ENCODE peak calls at places on chromosomes 5 and 9, in seven cellular contexts. One of them, this sample, is unnamed.

GRCh38 chr9:106862946-106863740 is at the start of gene ZNF462:
- DNase-seq in upper lobe of left lung: peak; percentile 49
- DNase-seq in breast epithelium: no peak
- DNase-seq in prostate gland: peak; percentile 56
- DNase-seq in GM12891: no peak
- DNase-seq in transverse colon: peak; percentile 47
- DNase-seq in K562: no peak
- DNase-seq in this sample: no peak

GRCh38 chr5:111425205-111425604 is 87.1 kb downstream of the STARD4 start:
- DNase-seq in transverse colon: no peak
- DNase-seq in breast epithelium: no peak
- DNase-seq in K562: no peak
- DNase-seq in GM12891: no peak
- DNase-seq in prostate gland: no peak
- DNase-seq in upper lobe of left lung: no peak
- DNase-seq in this sample: no peak

GRCh38 chr9:93020151-93020550 is 38.4 kb upstream of the SUSD3 start:
- DNase-seq in K562: no peak
- DNase-seq in upper lobe of left lung: no peak
- DNase-seq in prostate gland: no peak
- DNase-seq in transverse colon: no peak
- DNase-seq in GM12891: no peak
- DNase-seq in breast epithelium: no peak
- DNase-seq in this sample: no peak

GRCh38 chr9:83313771-83314170 is 224.4 kb downstream of the FRMD3 start:
- DNase-seq in K562: no peak
- DNase-seq in prostate gland: no peak
- DNase-seq in breast epithelium: no peak
- DNase-seq in GM12891: no peak
- DNase-seq in upper lobe of left lung: no peak
- DNase-seq in transverse colon: no peak
- DNase-seq in this sample: no peak

GRCh38 chr5:58265531-58265930 is 194.4 kb downstream of the PLK2 start:
- DNase-seq in prostate gland: no peak
- DNase-seq in breast epithelium: no peak
- DNase-seq in transverse colon: no peak
- DNase-seq in upper lobe of left lung: no peak
- DNase-seq in GM12891: no peak
- DNase-seq in K562: no peak
- DNase-seq in this sample: no peak

GRCh38 chr9:130467371-130467770 is 22.6 kb downstream of the ASS1 start:
- DNase-seq in breast epithelium: no peak
- DNase-seq in transverse colon: no peak
- DNase-seq in upper lobe of left lung: no peak
- DNase-seq in GM12891: no peak
- DNase-seq in prostate gland: no peak
- DNase-seq in K562: no peak
- DNase-seq in this sample: no peak

GRCh38 chr5:107154598-107154997 is 516.1 kb downstream of the EFNA5 start:
- DNase-seq in K562: no peak
- DNase-seq in prostate gland: no peak
- DNase-seq in breast epithelium: no peak
- DNase-seq in transverse colon: no peak
- DNase-seq in upper lobe of left lung: no peak
- DNase-seq in GM12891: no peak
- DNase-seq in this sample: no peak

GRCh38 chr5:65332591-65332990 is 149.1 kb downstream of the ADAMTS6 start:
- DNase-seq in upper lobe of left lung: no peak
- DNase-seq in breast epithelium: no peak
- DNase-seq in K562: no peak
- DNase-seq in prostate gland: no peak
- DNase-seq in transverse colon: no peak
- DNase-seq in GM12891: no peak
- DNase-seq in this sample: no peak

GRCh38 chr5:172444110-172444510 is 10.2 kb downstream of the SH3PXD2B start:
- DNase-seq in upper lobe of left lung: no peak
- DNase-seq in K562: no peak
- DNase-seq in prostate gland: no peak
- DNase-seq in transverse colon: no peak
- DNase-seq in GM12891: no peak
- DNase-seq in breast epithelium: no peak
- DNase-seq in this sample: no peak

GRCh38 chr9:120985759-120986353 is 59.3 kb upstream of the TRAF1 start:
- DNase-seq in K562: peak; percentile 30
- DNase-seq in upper lobe of left lung: no peak
- DNase-seq in transverse colon: no peak
- DNase-seq in prostate gland: peak; percentile 58
- DNase-seq in GM12891: no peak
- DNase-seq in breast epithelium: no peak
- DNase-seq in this sample: no peak

GRCh38 chr5:42745426-42745825 is 11.2 kb upstream of the CCDC152 start:
- DNase-seq in K562: no peak
- DNase-seq in upper lobe of left lung: no peak
- DNase-seq in breast epithelium: no peak
- DNase-seq in GM12891: no peak
- DNase-seq in prostate gland: no peak
- DNase-seq in transverse colon: peak; percentile 13
- DNase-seq in this sample: no peak

GRCh38 chr9:100525563-100525962 is 52.3 kb upstream of the CAVIN4 start:
- DNase-seq in GM12891: no peak
- DNase-seq in prostate gland: no peak
- DNase-seq in K562: peak; percentile 30
- DNase-seq in upper lobe of left lung: no peak
- DNase-seq in transverse colon: no peak
- DNase-seq in breast epithelium: no peak
- DNase-seq in this sample: no peak

DNA sequence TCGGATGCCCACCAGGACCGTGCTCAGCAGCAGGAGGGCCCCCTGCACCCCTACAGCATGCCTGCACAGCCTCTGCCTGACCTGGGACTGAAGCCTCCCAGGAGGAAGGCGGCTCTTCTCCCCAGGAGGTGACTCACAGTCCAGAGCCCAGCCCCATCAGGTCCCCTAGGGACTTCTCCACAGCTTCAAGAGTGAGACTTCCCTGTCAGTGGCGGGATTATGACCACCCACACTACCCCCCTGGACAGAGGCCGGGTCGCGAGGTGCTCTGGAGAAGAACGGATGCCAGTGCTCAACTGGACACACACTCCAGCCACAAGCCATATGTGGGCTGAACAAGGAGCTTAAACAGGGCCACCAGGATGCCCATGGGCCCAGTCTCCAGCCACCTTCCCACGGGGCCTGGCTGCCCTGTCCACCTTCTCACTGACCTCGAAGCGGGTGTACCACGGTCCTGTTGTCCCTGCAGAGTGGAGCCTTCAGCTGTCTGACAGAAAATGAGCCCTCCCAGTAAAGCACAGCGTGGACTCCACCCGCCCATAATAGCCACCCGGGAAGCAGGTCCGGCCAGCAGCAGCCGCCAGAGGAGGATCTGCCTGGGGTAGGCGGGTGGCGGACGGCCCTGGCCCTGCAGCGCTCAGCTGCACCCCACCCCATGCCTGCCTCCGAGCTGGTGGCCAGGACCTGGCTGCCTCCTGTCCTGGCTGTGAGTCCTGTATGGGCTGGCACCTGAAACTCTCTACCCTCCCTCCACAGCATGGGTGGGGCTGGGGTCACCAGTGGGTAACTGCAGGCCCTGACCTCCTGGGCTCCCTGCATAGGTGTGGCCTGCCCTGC is 54.7 kb downstream of the SEMA4D start:
- DNase-seq in K562: no peak
- DNase-seq in prostate gland: peak; percentile 32
- DNase-seq in GM12891: peak; percentile 59
- DNase-seq in breast epithelium: no peak
- DNase-seq in upper lobe of left lung: peak; percentile 63
- DNase-seq in transverse colon: no peak
- DNase-seq in this sample: no peak
- TF ChIP-seq POLR2AphosphoS5 in K562: no peak
- TF ChIP-seq POLR2AphosphoS5 in prostate gland: no peak
- TF ChIP-seq POLR2AphosphoS5 in GM12891: no peak
- TF ChIP-seq POLR2AphosphoS5 in breast epithelium: no peak
- TF ChIP-seq POLR2AphosphoS5 in upper lobe of left lung: no peak
- TF ChIP-seq POLR2AphosphoS5 in transverse colon: no peak
- TF ChIP-seq POLR2AphosphoS5 in this sample: no peak

DNA sequence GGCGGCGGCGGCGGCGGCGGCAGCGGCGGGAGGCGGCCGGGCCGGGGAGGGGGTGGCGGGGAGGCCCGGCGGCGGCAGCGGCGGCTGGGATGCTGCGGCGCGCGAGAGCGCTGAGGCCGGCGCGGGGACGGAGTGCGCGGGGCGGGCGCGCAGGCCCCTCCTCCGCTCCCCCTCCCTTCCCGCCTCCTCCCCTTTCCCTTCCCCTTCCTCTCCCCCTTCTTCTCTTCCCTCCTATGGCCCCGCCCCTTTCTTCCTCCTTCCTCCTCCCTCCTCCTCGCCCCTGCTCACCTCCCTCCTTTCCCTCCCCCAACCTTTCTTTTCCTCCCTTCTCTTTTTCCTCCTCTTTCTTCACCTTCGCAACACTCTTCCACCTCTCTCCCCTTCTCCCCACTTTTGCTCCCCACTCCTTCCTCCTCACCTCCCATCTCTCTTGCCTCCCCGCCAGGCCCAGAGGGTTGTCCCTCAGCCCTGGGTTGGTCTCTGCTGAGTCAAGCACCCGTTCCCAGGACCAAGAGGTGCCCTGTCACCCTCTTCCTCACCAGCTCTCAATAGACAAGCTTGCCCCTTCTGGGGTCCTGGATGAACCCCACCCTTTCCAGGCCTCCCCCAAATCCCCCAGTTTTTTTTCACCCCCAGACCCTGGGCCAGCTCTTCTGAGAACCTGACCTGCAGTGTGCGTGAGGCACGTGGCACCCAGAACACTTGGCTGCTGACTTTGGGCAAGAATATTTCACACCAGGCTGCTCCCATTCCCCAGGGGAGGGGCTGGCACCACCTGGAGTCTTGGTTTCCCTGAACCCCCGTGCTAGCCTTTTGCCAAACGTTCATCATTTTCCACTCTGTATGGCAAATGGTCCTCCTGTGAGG is at the start of gene SEMA4D:
- DNase-seq in K562: peak; percentile 62
- DNase-seq in transverse colon: peak; percentile 85
- DNase-seq in breast epithelium: no peak
- DNase-seq in upper lobe of left lung: peak; percentile 92
- DNase-seq in prostate gland: peak; percentile 86
- DNase-seq in GM12891: peak; percentile 70
- DNase-seq in this sample: peak; percentile 66
- TF ChIP-seq POLR2AphosphoS5 in K562: no peak
- TF ChIP-seq POLR2AphosphoS5 in transverse colon: no peak
- TF ChIP-seq POLR2AphosphoS5 in breast epithelium: no peak
- TF ChIP-seq POLR2AphosphoS5 in upper lobe of left lung: no peak
- TF ChIP-seq POLR2AphosphoS5 in prostate gland: no peak
- TF ChIP-seq POLR2AphosphoS5 in GM12891: no peak
- TF ChIP-seq POLR2AphosphoS5 in this sample: no peak

DNA sequence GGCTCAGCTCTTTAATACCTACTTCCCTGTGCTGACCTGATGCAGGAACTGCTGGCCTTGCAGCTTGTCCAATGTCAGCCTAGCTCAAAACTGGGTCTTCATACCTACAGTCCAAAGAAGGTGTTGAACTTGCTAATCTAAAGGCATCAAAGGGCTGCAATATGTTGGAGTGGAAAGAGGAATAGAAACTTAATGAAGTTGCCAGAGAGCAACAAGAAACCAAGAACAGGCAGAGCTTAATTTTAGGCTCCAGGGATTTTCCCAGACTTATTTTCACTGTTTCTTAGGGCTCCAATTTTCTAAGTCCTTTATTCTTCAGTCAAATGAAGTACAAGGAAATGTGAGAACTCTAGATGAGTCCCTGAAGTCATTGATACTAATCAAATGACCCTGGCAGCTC is 17.6 kb upstream of the ERCC6L2 start:
- DNase-seq in upper lobe of left lung: no peak
- DNase-seq in breast epithelium: no peak
- DNase-seq in K562: no peak
- DNase-seq in GM12891: no peak
- DNase-seq in prostate gland: no peak
- DNase-seq in transverse colon: no peak
- DNase-seq in this sample: no peak
- TF ChIP-seq POLR2AphosphoS5 in upper lobe of left lung: no peak
- TF ChIP-seq POLR2AphosphoS5 in breast epithelium: no peak
- TF ChIP-seq POLR2AphosphoS5 in K562: no peak
- TF ChIP-seq POLR2AphosphoS5 in GM12891: no peak
- TF ChIP-seq POLR2AphosphoS5 in prostate gland: no peak
- TF ChIP-seq POLR2AphosphoS5 in transverse colon: no peak
- TF ChIP-seq POLR2AphosphoS5 in this sample: no peak

DNA sequence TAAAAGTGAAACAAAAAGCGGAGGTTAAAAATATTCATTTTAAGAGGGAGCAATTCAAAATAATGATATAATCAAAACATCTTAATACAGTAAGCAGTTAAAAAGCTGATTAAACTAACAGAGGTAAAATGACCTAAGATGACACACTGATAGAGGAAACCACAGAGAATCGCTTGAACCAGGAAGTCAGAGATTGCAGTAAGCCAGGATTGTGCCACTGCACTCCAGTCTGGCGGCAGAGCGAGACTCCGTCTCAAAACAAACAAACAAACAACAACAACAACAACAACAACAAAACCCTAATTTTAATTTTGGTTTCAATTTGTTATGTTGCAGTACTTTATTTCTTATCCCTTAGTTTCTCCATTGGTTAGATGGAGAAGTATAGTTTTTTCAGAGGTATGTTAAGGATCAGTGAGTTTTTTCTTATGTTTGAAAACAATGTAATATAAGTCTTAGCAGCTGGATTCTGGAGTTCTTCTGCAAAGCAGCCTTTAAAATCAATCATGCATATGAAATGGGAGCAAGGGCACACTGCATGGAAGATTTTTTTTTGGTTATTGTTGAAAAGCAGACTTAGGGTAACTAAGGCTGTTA is 58.5 kb downstream of the MLANA start:
- DNase-seq in K562: no peak
- DNase-seq in transverse colon: no peak
- DNase-seq in GM12891: no peak
- DNase-seq in upper lobe of left lung: no peak
- DNase-seq in breast epithelium: no peak
- DNase-seq in prostate gland: no peak
- DNase-seq in this sample: no peak
- TF ChIP-seq POLR2AphosphoS5 in K562: no peak
- TF ChIP-seq POLR2AphosphoS5 in transverse colon: no peak
- TF ChIP-seq POLR2AphosphoS5 in GM12891: no peak
- TF ChIP-seq POLR2AphosphoS5 in upper lobe of left lung: no peak
- TF ChIP-seq POLR2AphosphoS5 in breast epithelium: no peak
- TF ChIP-seq POLR2AphosphoS5 in prostate gland: no peak
- TF ChIP-seq POLR2AphosphoS5 in this sample: no peak